ENCODE peak calls at places on chromosomes 3 and 15, in eight cellular contexts. B, L, R, T, Q, X, N and S are unnamed samples.
A peak's percentile ranks its signal among the peaks of the same experiment; 100 is the strongest.

GRCh38 chr3:88852606-88853005 is 254.8 kb upstream of the EPHA3 start:
- DNase-seq in L (no peak), T (no peak), X (no peak), R (no peak), Q (no peak), B (no peak), N (no peak), S (no peak)

GRCh38 chr3:20052851-20053250 is 12.6 kb downstream of the KAT2B start:
- DNase-seq in X (no peak), L (no peak), B (no peak), R (no peak), N (no peak), T (no peak), Q (no peak), S (no peak)

GRCh38 chr3:70108072-70108471 is 108.5 kb downstream of the SAMMSON start:
- DNase-seq in R (no peak), Q (no peak), B (no peak), L (no peak), N (no peak), X (no peak), T (no peak), S (no peak)

GRCh38 chr3:156519758-156520162 is 35.2 kb downstream of the SSR3 start:
- DNase-seq in B (no peak), Q (no peak), N (no peak), R (no peak), T (no peak), X (no peak), L (no peak), S (no peak)

GRCh38 chr3:48727511-48727910 is 10.5 kb upstream of the IP6K2 start:
- DNase-seq in Q (no peak), N (no peak), R (no peak), B (no peak), L (no peak), T (no peak), X (no peak), S (no peak)

GRCh38 chr3:9770276-9770812 is 597 bp upstream of the CAMK1 start:
- DNase-seq in B (no peak), N (no peak), T (no peak), Q (no peak), R (peak; percentile 52), X (peak; percentile 73), L (no peak), S (no peak)

GRCh38 chr3:45773044-45773443 is 23.3 kb downstream of the SLC6A20 start:
- DNase-seq in L (no peak), R (peak; percentile 68), Q (no peak), X (no peak), B (no peak), T (no peak), N (no peak), S (no peak)

GRCh38 chr15:80404719-80405553 is 754 bp downstream of the ARNT2 start:
- DNase-seq in X (peak; percentile 77), T (peak; percentile 36), N (no peak), Q (no peak), R (no peak), L (no peak), B (no peak), S (peak; percentile 12)

GRCh38 chr15:92880796-92881569 is 19.1 kb upstream of the CHD2 start:
- DNase-seq in Q (no peak), X (no peak), B (no peak), L (no peak), R (no peak), T (no peak), N (no peak), S (no peak)

GRCh38 chr3:141647562-141647915 is 90.6 kb upstream of the RNF7 start:
- DNase-seq in B (no peak), L (no peak), R (no peak), T (no peak), Q (no peak), X (no peak), N (no peak), S (no peak)

GRCh38 chr3:154085799-154086198 is 35.4 kb upstream of the ARHGEF26 start:
- DNase-seq in Q (no peak), N (no peak), L (no peak), R (no peak), X (no peak), T (no peak), B (no peak), S (no peak)

GRCh38 chr15:58221591-58222241 is 83.5 kb downstream of the AQP9 start:
- DNase-seq in L (no peak), X (no peak), B (no peak), R (no peak), T (no peak), Q (no peak), N (no peak), S (no peak)

GRCh38 chr3:171690291-171690690 is 120.0 kb downstream of the PLD1 start:
- DNase-seq in X (no peak), L (no peak), Q (no peak), B (no peak), N (no peak), T (no peak), R (no peak), S (no peak)

GRCh38 chr3:111895079-111895478 is 36.0 kb downstream of the PHLDB2 start:
- DNase-seq in R (peak; percentile 55), X (peak; percentile 50), N (no peak), T (peak; percentile 38), B (no peak), L (peak; percentile 2), Q (no peak), S (peak; percentile 64)

GRCh38 chr15:45128971-45129639 is 574 bp downstream of the DUOXA1 start:
- DNase-seq in N (no peak), T (no peak), B (no peak), L (no peak), X (no peak), Q (no peak), R (no peak), S (no peak)

GRCh38 chr15:81032355-81032754 is 31.6 kb downstream of the TLNRD1 start:
- DNase-seq in Q (no peak), R (no peak), N (no peak), T (no peak), L (no peak), X (no peak), B (no peak), S (no peak)